ENCODE peak calls at places on chromosomes 11 and 22, in six cellular contexts. B is cardiac fibroblast, U is NCI-H510A, M is NCI-H146, Q is T-helper 1 cell, K is iris pigment epithelial cell. C is an unnamed sample.

GRCh38 chr22:28112548-28113043 is 193.5 kb upstream of the PITPNB start:
- DNase-seq in B (peak; percentile 70), U (no peak), M (peak; percentile 10), Q (no peak), K (peak; percentile 41), C (no peak)

GRCh38 chr11:33723238-33723881 is 12.9 kb downstream of the CD59 start:
- DNase-seq in B (peak; percentile 96), U (no peak), M (no peak), Q (no peak), K (peak; percentile 90), C (no peak)

GRCh38 chr11:122253541-122254317 is 137.7 kb upstream of the BLID start:
- DNase-seq in B (peak; percentile 73), U (no peak), M (no peak), Q (no peak), K (peak; percentile 26), C (no peak)

GRCh38 chr11:47376543-47377371 is 1.6 kb downstream of the SPI1 start:
- DNase-seq in B (no peak), U (no peak), M (no peak), Q (no peak), K (no peak), C (no peak)

GRCh38 chr11:78400701-78401100 is 16.9 kb downstream of the GAB2 start:
- DNase-seq in B (no peak), U (no peak), M (no peak), Q (no peak), K (no peak), C (no peak)

GRCh38 chr22:45998638-45999378 is 21.8 kb upstream of the WNT7B start:
- DNase-seq in B (no peak), U (no peak), M (peak; percentile 63), Q (no peak), K (no peak), C (no peak)

GRCh38 chr11:34978236-34979191 is 62.1 kb downstream of the PDHX start:
- DNase-seq in B (no peak), U (no peak), M (no peak), Q (no peak), K (peak; percentile 39), C (no peak)

GRCh38 chr22:49184736-49185135 is 642.9 kb downstream of the BRD1 start:
- DNase-seq in B (no peak), U (no peak), M (no peak), Q (no peak), K (no peak), C (no peak)

GRCh38 chr11:116353517-116353916 is 419.3 kb downstream of the BUD13 start:
- DNase-seq in B (no peak), U (no peak), M (peak; percentile 68), Q (no peak), K (no peak), C (no peak)

GRCh38 chr11:60502221-60502775 is 9.7 kb downstream of the MS4A12 start:
- DNase-seq in B (no peak), U (no peak), M (no peak), Q (no peak), K (no peak), C (no peak)

GRCh38 chr11:133007020-133007584 is 525.2 kb downstream of the OPCML start:
- DNase-seq in B (no peak), U (no peak), M (no peak), Q (no peak), K (no peak), C (no peak)

GRCh38 chr11:130203766-130204702 is 44.5 kb downstream of the ST14 start:
- DNase-seq in B (no peak), U (no peak), M (no peak), Q (no peak), K (no peak), C (no peak)

GRCh38 chr11:73653996-73654395 is 7.6 kb downstream of the PLEKHB1 start:
- DNase-seq in B (no peak), U (no peak), M (no peak), Q (no peak), K (no peak), C (no peak)

GRCh38 chr22:27672721-27673387 is 128.7 kb downstream of the MN1 start:
- DNase-seq in B (no peak), U (no peak), M (no peak), Q (no peak), K (no peak), C (no peak)

GRCh38 chr22:45879552-45879949 is 97.4 kb downstream of the WNT7B start:
- DNase-seq in B (no peak), U (no peak), M (no peak), Q (no peak), K (no peak), C (no peak)

GRCh38 chr11:17653606-17654005 is 65.8 kb upstream of the MYOD1 start:
- DNase-seq in B (no peak), U (no peak), M (no peak), Q (no peak), K (no peak), C (no peak)

GRCh38 chr22:45688606-45689080 is 17.0 kb downstream of the ATXN10 start:
- DNase-seq in B (peak; percentile 90), U (no peak), M (no peak), Q (no peak), K (peak; percentile 96), C (no peak)

GRCh38 chr11:1260620-1261019 is 37.8 kb downstream of the MUC5B start:
- DNase-seq in B (no peak), U (no peak), M (no peak), Q (no peak), K (no peak), C (no peak)

GRCh38 chr11:126194121-126194543 is 17.3 kb downstream of the RPUSD4 start:
- DNase-seq in B (peak; percentile 70), U (no peak), M (peak; percentile 25), Q (peak; percentile 22), K (peak; percentile 45), C (no peak)